ENCODE peak calls at places on chromosomes 3 and 15, in seven cellular contexts. X, O, G, B, A, F and V are unnamed samples.

GRCh38 chr15:48803877-48804276 is 7.0 kb downstream of the CEP152 start:
- DNase-seq in X (no peak), G (no peak), O (no peak), B (no peak), F (no peak), A (peak; percentile 37), V (no peak)

GRCh38 chr3:134677196-134677986 is 26.6 kb upstream of the KY start:
- DNase-seq in A (peak; percentile 21), G (no peak), F (no peak), O (no peak), B (no peak), X (no peak), V (no peak)

GRCh38 chr3:54376941-54377578 is 254.7 kb downstream of the CACNA2D3 start:
- DNase-seq in F (no peak), A (peak; percentile 21), G (no peak), X (no peak), B (peak; percentile 27), O (no peak), V (no peak)

GRCh38 chr3:127224118-127224517 is 31.2 kb downstream of the PRR23E start:
- DNase-seq in A (peak; percentile 73), B (no peak), O (no peak), G (no peak), F (no peak), X (no peak), V (no peak)

GRCh38 chr3:49339593-49339946 is 283 bp downstream of the USP4 start:
- DNase-seq in B (no peak), F (no peak), O (peak; percentile 44), G (peak; percentile 28), X (peak; percentile 15), A (peak; percentile 54), V (no peak)

GRCh38 chr3:62982795-62983455 is 107.7 kb upstream of the CADPS start:
- DNase-seq in X (no peak), O (no peak), B (no peak), F (no peak), A (no peak), G (no peak), V (no peak)

GRCh38 chr3:69941439-69942176 is 57.9 kb upstream of the SAMMSON start:
- DNase-seq in O (no peak), G (no peak), X (no peak), F (no peak), B (no peak), A (no peak), V (no peak)

GRCh38 chr3:148211725-148212124 is 486.0 kb upstream of the AGTR1 start:
- DNase-seq in B (no peak), F (no peak), X (no peak), G (no peak), A (no peak), O (no peak), V (no peak)

GRCh38 chr3:170614214-170614966 is 28.5 kb upstream of the SLC7A14 start:
- DNase-seq in B (no peak), A (no peak), F (no peak), G (peak; percentile 77), X (no peak), O (peak; percentile 34), V (no peak)

GRCh38 chr15:101183226-101183925 is 68.5 kb downstream of the CHSY1 start:
- DNase-seq in A (no peak), G (no peak), X (no peak), O (no peak), F (no peak), B (no peak), V (no peak)